ENCODE peak calls at places on chromosomes 3 and 15, in eight cellular contexts. F is NB4, W is GM12865, M is AG09309, U is ovary, E is WTC11, A is foreskin fibroblast, K is heart right ventricle. G is an unnamed sample.

GRCh38 chr3:181075098-181075497 is 85.6 kb upstream of the DNAJC19 start:
- DNase-seq in F (no peak), W (no peak), M (no peak), U (no peak), E (peak; percentile 35), A (no peak), K (no peak), G (no peak)

GRCh38 chr3:141482250-141482937 is 4.4 kb upstream of the RASA2 start:
- DNase-seq in F (peak; percentile 68), W (no peak), M (peak; percentile 72), U (no peak), E (no peak), A (peak; percentile 94), K (no peak), G (no peak)

GRCh38 chr3:13189639-13190375 is 116.6 kb upstream of the IQSEC1 start:
- DNase-seq in F (peak; percentile 90), W (peak; percentile 41), M (peak; percentile 11), U (no peak), E (no peak), A (peak; percentile 17), K (no peak), G (peak; percentile 45)

GRCh38 chr15:58564967-58565366 is 133.2 kb downstream of the LIPC start:
- DNase-seq in F (no peak), W (no peak), M (no peak), U (no peak), E (no peak), A (no peak), K (no peak), G (no peak)

GRCh38 chr3:113867506-113867905 is 28.9 kb downstream of the GRAMD1C start:
- DNase-seq in F (no peak), W (no peak), M (no peak), U (no peak), E (no peak), A (peak; percentile 39), K (no peak), G (no peak)

GRCh38 chr3:197149528-197149927 is 119.9 kb upstream of the MELTF start:
- DNase-seq in F (peak; percentile 78), W (no peak), M (no peak), U (no peak), E (no peak), A (no peak), K (no peak), G (no peak)

GRCh38 chr15:99450896-99451358 is 114.9 kb upstream of the MEF2A start:
- DNase-seq in F (peak; percentile 49), W (peak; percentile 61), M (no peak), U (peak; percentile 53), E (no peak), A (no peak), K (peak; percentile 91), G (no peak)

GRCh38 chr3:46406786-46407611 is at the start of the genes CCR5AS and CCRL2:
- DNase-seq in F (peak; percentile 85), W (peak; percentile 56), M (no peak), U (no peak), E (no peak), A (peak; percentile 14), K (peak; percentile 85), G (peak; percentile 25)

GRCh38 chr15:47725924-47726323 is 8.6 kb downstream of the SEMA6D start:
- DNase-seq in F (no peak), W (no peak), M (no peak), U (no peak), E (no peak), A (no peak), K (peak; percentile 72), G (no peak)

GRCh38 chr15:65077981-65078352 is 1.4 kb downstream of the KBTBD13 start:
- DNase-seq in F (peak; percentile 42), W (peak; percentile 20), M (no peak), U (peak; percentile 77), E (peak; percentile 86), A (peak; percentile 56), K (peak; percentile 58), G (peak; percentile 74)

GRCh38 chr15:74044267-74045110 is 37.9 kb downstream of the GOLGA6A start:
- DNase-seq in F (no peak), W (no peak), M (no peak), U (peak; percentile 50), E (no peak), A (no peak), K (peak; percentile 58), G (no peak)

GRCh38 chr3:126983653-126984390 is 907 bp downstream of the PLXNA1 start:
- DNase-seq in F (peak; percentile 28), W (peak; percentile 30), M (no peak), U (peak; percentile 65), E (peak; percentile 77), A (no peak), K (no peak), G (peak; percentile 49)

GRCh38 chr3:126984391-126985142 is 1.7 kb downstream of the PLXNA1 start:
- DNase-seq in F (no peak), W (no peak), M (no peak), U (no peak), E (no peak), A (no peak), K (no peak), G (no peak)

GRCh38 chr3:126987129-126987528 is 4.2 kb downstream of the PLXNA1 start:
- DNase-seq in F (no peak), W (no peak), M (no peak), U (no peak), E (no peak), A (no peak), K (no peak), G (no peak)

GRCh38 chr3:126986001-126986400 is 3.1 kb downstream of the PLXNA1 start:
- DNase-seq in F (no peak), W (no peak), M (no peak), U (no peak), E (no peak), A (no peak), K (no peak), G (no peak)

DNA sequence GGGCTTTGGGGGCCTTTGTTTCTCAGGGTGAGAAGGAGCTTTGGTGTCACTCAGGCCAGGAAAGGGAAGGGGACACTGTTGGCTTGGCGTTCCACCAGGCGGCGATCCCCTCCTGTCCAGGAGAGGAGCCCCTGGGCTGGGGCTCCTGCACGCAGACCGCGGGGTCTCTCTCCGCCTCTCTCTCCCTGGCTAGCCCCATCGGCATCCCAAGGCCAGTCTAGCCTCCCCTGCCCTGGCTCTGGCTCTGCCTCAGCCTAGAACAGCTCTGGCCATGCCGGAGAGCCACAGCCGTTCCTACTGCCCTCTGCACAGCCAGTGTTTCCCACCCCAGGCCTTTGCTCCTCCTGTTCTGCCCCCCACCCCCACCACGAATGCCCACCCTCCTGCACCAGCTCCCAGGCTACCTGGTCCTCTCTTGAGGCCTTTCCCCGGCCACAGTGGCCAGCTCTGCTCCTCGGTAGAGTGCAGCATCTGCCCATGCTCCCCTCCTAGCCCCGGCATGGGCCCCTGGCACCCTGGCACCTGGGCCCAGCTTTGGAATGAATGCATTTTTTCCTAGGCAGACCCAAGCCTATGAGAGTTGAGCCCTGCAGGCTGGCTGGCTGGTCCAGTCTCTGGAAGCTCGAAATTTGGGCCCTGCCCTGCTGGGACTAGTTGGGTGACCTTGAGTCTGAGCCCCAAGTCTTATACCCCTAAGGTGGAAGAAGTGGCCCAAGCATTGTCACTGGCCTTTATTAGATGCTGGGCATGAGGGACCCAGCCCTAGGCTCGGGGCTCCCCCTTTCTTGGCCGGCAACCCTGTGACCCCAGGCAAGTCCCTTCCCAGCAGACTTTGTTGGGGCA is 2.4 kb downstream of the PLXNA1 start:
- DNase-seq in F (no peak), W (no peak), M (no peak), U (no peak), E (no peak), A (no peak), K (no peak), G (no peak)
- TF ChIP-seq CTCF in F (no peak), W (no peak), M (no peak), U (no peak), E (no peak), A (no peak), K (no peak), G (no peak)

GRCh38 chr3:53032609-53033008 is 13.3 kb downstream of the SFMBT1 start:
- DNase-seq in F (no peak), W (no peak), M (no peak), U (no peak), E (no peak), A (no peak), K (no peak), G (no peak)

GRCh38 chr3:53039376-53039752 is 6.5 kb downstream of the SFMBT1 start:
- DNase-seq in F (no peak), W (no peak), M (no peak), U (no peak), E (no peak), A (no peak), K (no peak), G (no peak)

GRCh38 chr3:53040361-53040820 is 5.5 kb downstream of the SFMBT1 start:
- DNase-seq in F (no peak), W (no peak), M (no peak), U (no peak), E (no peak), A (no peak), K (no peak), G (no peak)

GRCh38 chr3:53038679-53039375 is 7.0 kb downstream of the SFMBT1 start:
- DNase-seq in F (no peak), W (no peak), M (no peak), U (no peak), E (no peak), A (no peak), K (no peak), G (no peak)

DNA sequence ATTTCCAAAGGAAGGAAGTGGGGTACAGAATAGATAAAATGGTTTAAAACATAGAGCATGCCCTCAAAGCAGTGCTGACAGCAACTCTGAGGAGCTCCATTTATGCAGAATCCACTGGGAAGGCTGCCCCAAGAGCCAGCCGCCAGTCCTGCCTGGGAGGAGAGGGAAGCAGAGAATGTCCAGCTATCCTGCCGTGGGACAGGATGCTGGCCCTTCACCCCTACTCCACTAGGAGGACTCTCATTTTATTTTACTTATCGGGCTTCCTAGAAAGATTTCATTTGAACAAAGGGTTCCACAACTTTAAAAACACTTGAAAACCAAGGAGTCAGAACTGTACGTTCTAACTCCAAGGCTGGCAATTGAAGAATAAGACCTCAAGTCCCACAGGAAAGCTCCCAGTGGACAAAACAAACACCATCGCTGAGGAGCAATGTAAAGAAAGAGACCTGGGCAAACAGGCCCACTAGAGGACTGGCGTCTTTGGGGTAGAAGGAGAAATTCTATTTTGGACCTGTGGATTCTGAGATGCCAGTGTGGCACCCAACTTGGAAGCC is 9.7 kb downstream of the SFMBT1 start:
- DNase-seq in F (no peak), W (no peak), M (no peak), U (no peak), E (peak; percentile 23), A (no peak), K (no peak), G (no peak)
- TF ChIP-seq CTCF in F (no peak), W (no peak), M (no peak), U (no peak), E (peak; percentile 11), A (no peak), K (no peak), G (peak; percentile 25)

DNA sequence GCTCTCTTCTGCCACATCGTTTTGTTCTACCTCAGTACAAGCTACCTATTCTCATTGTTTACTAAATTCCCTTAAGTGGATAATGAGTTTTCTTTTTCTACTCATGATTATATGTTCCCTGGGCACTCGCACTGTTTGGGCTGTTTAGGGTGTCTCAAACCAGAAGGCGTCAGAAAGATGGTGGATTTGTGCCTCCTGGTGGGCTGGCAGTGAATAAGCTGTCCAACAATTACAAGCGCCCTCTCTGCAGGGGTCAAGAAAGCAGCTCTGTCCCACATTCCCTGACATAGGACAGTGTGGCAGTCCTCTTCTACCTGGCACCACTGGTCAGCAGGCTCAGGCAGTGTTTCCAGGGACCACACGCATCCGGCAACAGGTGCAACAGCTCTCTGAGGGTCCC is 173.4 kb upstream of the PPP2R3A start:
- DNase-seq in F (peak; percentile 7), W (no peak), M (no peak), U (no peak), E (peak; percentile 30), A (no peak), K (no peak), G (peak; percentile 23)
- TF ChIP-seq CTCF in F (no peak), W (no peak), M (no peak), U (no peak), E (no peak), A (no peak), K (no peak), G (peak; percentile 40)

GRCh38 chr3:66823532-66823931 is 174.6 kb upstream of the KBTBD8 start:
- DNase-seq in F (no peak), W (no peak), M (no peak), U (no peak), E (no peak), A (no peak), K (no peak), G (no peak)
- TF ChIP-seq CTCF in F (no peak), W (no peak), M (no peak), U (no peak), E (no peak), A (no peak), K (no peak), G (no peak)

G was measured in endothelial cell.